ENCODE peak calls at places on chromosomes 5 and 9, in five cellular contexts. R, Z, M, V and K are unnamed samples.

GRCh38 chr5:81853005-81853357 is 102.1 kb upstream of the SSBP2 start:
- DNase-seq in R (no peak), Z (no peak), M (no peak), V (no peak), K (no peak)

GRCh38 chr5:73121109-73121443 is 701 bp downstream of the TMEM171 start:
- DNase-seq in R (peak), Z (peak), M (no peak), V (no peak), K (peak)

GRCh38 chr9:100277166-100277979 is 75.4 kb downstream of the TEX10 start:
- DNase-seq in R (peak), Z (peak), M (no peak), V (no peak), K (peak)

GRCh38 chr5:143119301-143119769 is 284.2 kb downstream of the NR3C1 start:
- DNase-seq in R (no peak), Z (peak), M (no peak), V (no peak), K (peak)

GRCh38 chr5:373710-374602 is 52.4 kb downstream of the AHRR start:
- DNase-seq in R (peak), Z (peak), M (no peak), V (peak), K (peak)

GRCh38 chr5:34044950-34045525 is 2.0 kb upstream of the C1QTNF3 start:
- DNase-seq in R (no peak), Z (no peak), M (no peak), V (no peak), K (peak)

GRCh38 chr5:170082701-170083100 is 23.0 kb upstream of the FOXI1 start:
- DNase-seq in R (no peak), Z (no peak), M (no peak), V (no peak), K (no peak)

GRCh38 chr9:37302277-37302676 is 120.2 kb upstream of the GRHPR start:
- DNase-seq in R (no peak), Z (no peak), M (no peak), V (no peak), K (no peak)

GRCh38 chr9:113269871-113270270 is 5.5 kb downstream of the CDC26 start:
- DNase-seq in R (no peak), Z (no peak), M (no peak), V (no peak), K (no peak)

GRCh38 chr5:34895641-34896419 is 19.5 kb downstream of the RAD1 start:
- DNase-seq in R (no peak), Z (peak), M (no peak), V (no peak), K (peak)

GRCh38 chr9:86637515-86637914 is 283.3 kb upstream of the TUT7 start:
- DNase-seq in R (no peak), Z (no peak), M (no peak), V (peak), K (peak)

GRCh38 chr9:130027533-130028370 is 15.2 kb downstream of the FNBP1 start:
- DNase-seq in R (no peak), Z (no peak), M (no peak), V (no peak), K (peak)